ENCODE peak calls at places on chromosomes 4 and X, in ten cellular contexts. One of them, this sample, is unnamed.

GRCh38 chrX:119523664-119524184 is 41.5 kb downstream of the STEEP1 start:
- DNase-seq in cerebellar cortex: no peak
- DNase-seq in NCI-H2029 treated with DMSO at 0.1 percent for 48 hours: no peak
- DNase-seq in HT-29: no peak
- DNase-seq in activated T-helper 1 cell treated with Interleukin-2 at 50 U/mL for 16 hours: no peak
- DNase-seq in lower leg skin: no peak
- DNase-seq in C1 segment of cervical spinal cord: no peak
- DNase-seq in stimulated activated CD4-positive, alpha-beta T cell treated with anti-CD3 and anti-CD28 coated beads, Interleukin-12 subunit alpha, Interleukin-12 subunit beta, amount 100 ng/mL, for 24 hours: no peak
- DNase-seq in posterior vena cava: no peak
- DNase-seq in type B pancreatic cell: no peak
- DNase-seq in this sample: no peak

GRCh38 chr4:40837094-40837870 is 87.5 kb downstream of the NSUN7 start:
- DNase-seq in stimulated activated CD4-positive, alpha-beta T cell treated with anti-CD3 and anti-CD28 coated beads, Interleukin-12 subunit alpha, Interleukin-12 subunit beta, amount 100 ng/mL, for 24 hours: no peak
- DNase-seq in HT-29: no peak
- DNase-seq in type B pancreatic cell: no peak
- DNase-seq in lower leg skin: no peak
- DNase-seq in NCI-H2029 treated with DMSO at 0.1 percent for 48 hours: no peak
- DNase-seq in activated T-helper 1 cell treated with Interleukin-2 at 50 U/mL for 16 hours: no peak
- DNase-seq in C1 segment of cervical spinal cord: peak; percentile 41
- DNase-seq in cerebellar cortex: peak; percentile 80
- DNase-seq in posterior vena cava: no peak
- DNase-seq in this sample: no peak

GRCh38 chrX:40952855-40953254 is 132.4 kb upstream of the USP9X start:
- DNase-seq in lower leg skin: no peak
- DNase-seq in HT-29: no peak
- DNase-seq in C1 segment of cervical spinal cord: no peak
- DNase-seq in type B pancreatic cell: no peak
- DNase-seq in stimulated activated CD4-positive, alpha-beta T cell treated with anti-CD3 and anti-CD28 coated beads, Interleukin-12 subunit alpha, Interleukin-12 subunit beta, amount 100 ng/mL, for 24 hours: no peak
- DNase-seq in posterior vena cava: no peak
- DNase-seq in activated T-helper 1 cell treated with Interleukin-2 at 50 U/mL for 16 hours: no peak
- DNase-seq in cerebellar cortex: no peak
- DNase-seq in NCI-H2029 treated with DMSO at 0.1 percent for 48 hours: no peak
- DNase-seq in this sample: no peak

GRCh38 chrX:18981124-18981807 is 2.6 kb downstream of the PHKA2 start:
- DNase-seq in lower leg skin: no peak
- DNase-seq in type B pancreatic cell: no peak
- DNase-seq in HT-29: no peak
- DNase-seq in cerebellar cortex: no peak
- DNase-seq in C1 segment of cervical spinal cord: no peak
- DNase-seq in NCI-H2029 treated with DMSO at 0.1 percent for 48 hours: no peak
- DNase-seq in stimulated activated CD4-positive, alpha-beta T cell treated with anti-CD3 and anti-CD28 coated beads, Interleukin-12 subunit alpha, Interleukin-12 subunit beta, amount 100 ng/mL, for 24 hours: no peak
- DNase-seq in posterior vena cava: no peak
- DNase-seq in activated T-helper 1 cell treated with Interleukin-2 at 50 U/mL for 16 hours: no peak
- DNase-seq in this sample: no peak

GRCh38 chrX:130801901-130802300 is 101.1 kb downstream of the ENOX2 start:
- DNase-seq in C1 segment of cervical spinal cord: no peak
- DNase-seq in type B pancreatic cell: no peak
- DNase-seq in posterior vena cava: no peak
- DNase-seq in cerebellar cortex: no peak
- DNase-seq in stimulated activated CD4-positive, alpha-beta T cell treated with anti-CD3 and anti-CD28 coated beads, Interleukin-12 subunit alpha, Interleukin-12 subunit beta, amount 100 ng/mL, for 24 hours: no peak
- DNase-seq in activated T-helper 1 cell treated with Interleukin-2 at 50 U/mL for 16 hours: no peak
- DNase-seq in HT-29: no peak
- DNase-seq in lower leg skin: no peak
- DNase-seq in NCI-H2029 treated with DMSO at 0.1 percent for 48 hours: no peak
- DNase-seq in this sample: no peak

GRCh38 chr4:94621491-94622080 is 136.2 kb upstream of the BMPR1B start:
- DNase-seq in C1 segment of cervical spinal cord: no peak
- DNase-seq in type B pancreatic cell: no peak
- DNase-seq in posterior vena cava: no peak
- DNase-seq in NCI-H2029 treated with DMSO at 0.1 percent for 48 hours: no peak
- DNase-seq in lower leg skin: no peak
- DNase-seq in activated T-helper 1 cell treated with Interleukin-2 at 50 U/mL for 16 hours: no peak
- DNase-seq in stimulated activated CD4-positive, alpha-beta T cell treated with anti-CD3 and anti-CD28 coated beads, Interleukin-12 subunit alpha, Interleukin-12 subunit beta, amount 100 ng/mL, for 24 hours: no peak
- DNase-seq in cerebellar cortex: peak; percentile 35
- DNase-seq in HT-29: peak; percentile 67
- DNase-seq in this sample: no peak

GRCh38 chrX:49309401-49309981 is 6.0 kb downstream of the GAGE10 start:
- DNase-seq in HT-29: peak; percentile 44
- DNase-seq in posterior vena cava: no peak
- DNase-seq in cerebellar cortex: no peak
- DNase-seq in C1 segment of cervical spinal cord: no peak
- DNase-seq in type B pancreatic cell: no peak
- DNase-seq in lower leg skin: no peak
- DNase-seq in NCI-H2029 treated with DMSO at 0.1 percent for 48 hours: no peak
- DNase-seq in stimulated activated CD4-positive, alpha-beta T cell treated with anti-CD3 and anti-CD28 coated beads, Interleukin-12 subunit alpha, Interleukin-12 subunit beta, amount 100 ng/mL, for 24 hours: no peak
- DNase-seq in activated T-helper 1 cell treated with Interleukin-2 at 50 U/mL for 16 hours: no peak
- DNase-seq in this sample: no peak

GRCh38 chrX:5752831-5753230 is 475.8 kb downstream of the NLGN4X start:
- DNase-seq in NCI-H2029 treated with DMSO at 0.1 percent for 48 hours: no peak
- DNase-seq in type B pancreatic cell: no peak
- DNase-seq in activated T-helper 1 cell treated with Interleukin-2 at 50 U/mL for 16 hours: no peak
- DNase-seq in lower leg skin: no peak
- DNase-seq in HT-29: no peak
- DNase-seq in posterior vena cava: no peak
- DNase-seq in stimulated activated CD4-positive, alpha-beta T cell treated with anti-CD3 and anti-CD28 coated beads, Interleukin-12 subunit alpha, Interleukin-12 subunit beta, amount 100 ng/mL, for 24 hours: no peak
- DNase-seq in cerebellar cortex: no peak
- DNase-seq in C1 segment of cervical spinal cord: no peak
- DNase-seq in this sample: no peak

This sample was measured in esophagus muscularis mucosa.